ENCODE peak calls at places on chromosomes 6 and 20, in seven cellular contexts. E is sigmoid colon; H is GM10248; T is AG04450; O is NCI-H1105 treated with DMSO at 0.1 percent for 48 hours; K is stimulated activated naive CD8-positive, alpha-beta T cell treated with anti-CD3 and anti-CD28 coated beads, Interleukin-15, Interleukin-2, amounts not matched to agents 100 U/mL and 50 U/mL, for 24 hours; N is lower lobe of right lung. J is an unnamed sample.

GRCh38 chr6:143575440-143575839 is 63.9 kb upstream of the FUCA2 start:
- DNase-seq in E (peak; percentile 74), H (peak; percentile 75), T (peak; percentile 61), O (peak; percentile 87), K (peak; percentile 43), N (no peak), J (peak; percentile 85)

GRCh38 chr6:31531162-31531561 is 2.4 kb downstream of the MCCD1 start:
- DNase-seq in E (no peak), H (no peak), T (no peak), O (no peak), K (no peak), N (no peak), J (no peak)

GRCh38 chr20:51373713-51374481 is 168.6 kb downstream of the NFATC2 start:
- DNase-seq in E (peak; percentile 54), H (no peak), T (no peak), O (no peak), K (no peak), N (no peak), J (peak; percentile 82)

GRCh38 chr6:36336779-36337194 is at the start of gene BNIP5:
- DNase-seq in E (no peak), H (peak; percentile 50), T (no peak), O (no peak), K (no peak), N (no peak), J (no peak)

GRCh38 chr20:59814835-59815340 is 118.5 kb downstream of the SYCP2 start:
- DNase-seq in E (no peak), H (no peak), T (no peak), O (no peak), K (no peak), N (no peak), J (no peak)

GRCh38 chr6:149236584-149236983 is 80.9 kb upstream of the TAB2 start:
- DNase-seq in E (no peak), H (no peak), T (no peak), O (peak; percentile 96), K (no peak), N (no peak), J (no peak)

GRCh38 chr20:25750765-25751696 is 54.4 kb upstream of the ZNF337 start:
- DNase-seq in E (peak; percentile 79), H (peak; percentile 78), T (no peak), O (peak; percentile 51), K (peak; percentile 61), N (peak; percentile 57), J (peak; percentile 45)

GRCh38 chr6:143755301-143755744 is 77.6 kb downstream of the PHACTR2 start:
- DNase-seq in E (no peak), H (no peak), T (no peak), O (no peak), K (no peak), N (no peak), J (no peak)

GRCh38 chr6:56758120-56758519 is 115.4 kb upstream of the DST start:
- DNase-seq in E (no peak), H (no peak), T (no peak), O (no peak), K (no peak), N (no peak), J (no peak)

GRCh38 chr6:15615837-15616236 is 47.0 kb downstream of the DTNBP1 start:
- DNase-seq in E (no peak), H (peak; percentile 21), T (no peak), O (no peak), K (no peak), N (no peak), J (no peak)

GRCh38 chr20:23257848-23258746 is 92.5 kb upstream of the NXT1 start:
- DNase-seq in E (no peak), H (no peak), T (peak; percentile 59), O (peak; percentile 84), K (no peak), N (no peak), J (no peak)